ENCODE peak calls at places on chromosomes 4 and X, in five cellular contexts. D is transverse colon, I is right lobe of liver, L is adipocyte, Z is astrocyte. J is an unnamed sample.

GRCh38 chr4:54742636-54743399 is 85.1 kb downstream of the KIT start:
- DNase-seq in D (no peak), I (no peak), L (no peak), Z (no peak), J (no peak)

GRCh38 chr4:72817012-72817411 is 248.0 kb upstream of the ADAMTS3 start:
- DNase-seq in D (no peak), I (no peak), L (peak; percentile 44), Z (peak; percentile 50), J (no peak)

GRCh38 chr4:173121044-173121685 is 47.4 kb upstream of the GALNT7 start:
- DNase-seq in D (peak; percentile 48), I (no peak), L (peak; percentile 42), Z (peak; percentile 59), J (peak; percentile 69)

GRCh38 chrX:76538860-76539259 is 111.3 kb downstream of the MAGEE1 start:
- DNase-seq in D (no peak), I (no peak), L (no peak), Z (no peak), J (no peak)

GRCh38 chr4:87510747-87511146 is 18.4 kb downstream of the SPARCL1 start:
- DNase-seq in D (no peak), I (no peak), L (no peak), Z (no peak), J (no peak)

GRCh38 chr4:114417214-114417613 is 181.4 kb upstream of the UGT8 start:
- DNase-seq in D (no peak), I (no peak), L (no peak), Z (no peak), J (peak; percentile 12)

GRCh38 chrX:45385767-45386166 is 185.1 kb upstream of the DIPK2B start:
- DNase-seq in D (no peak), I (no peak), L (peak; percentile 31), Z (peak; percentile 26), J (no peak)

GRCh38 chr4:13367691-13368090 is 116.4 kb downstream of the RAB28 start:
- DNase-seq in D (no peak), I (no peak), L (no peak), Z (no peak), J (no peak)

GRCh38 chr4:72974694-72975487 is 94.6 kb downstream of the COX18 start:
- DNase-seq in D (no peak), I (no peak), L (peak; percentile 55), Z (peak; percentile 71), J (no peak)

GRCh38 chrX:100636321-100636991 is at the start of gene TSPAN6:
- DNase-seq in D (peak; percentile 84), I (peak; percentile 73), L (peak; percentile 93), Z (peak; percentile 72), J (peak; percentile 82)
- H3K4me3 ChIP-seq in D (peak within 1 kb of the TSS; percentile 18), I (peak within 1 kb of the TSS; percentile 62), L (peak within 1 kb of the TSS; percentile 81), Z (peak within 1 kb of the TSS; percentile 80), J (peak within 1 kb of the TSS; percentile 36)

GRCh38 chr4:28508649-28509048 is 1648.0 kb downstream of the STIM2 start:
- DNase-seq in D (no peak), I (no peak), L (no peak), Z (no peak), J (no peak)
- H3K9me3 ChIP-seq in D (peaks cover 3% of the 10 kb centered on the region), I (no peaks in the 10 kb centered on the region), L (no peaks in the 10 kb centered on the region), Z (no peaks in the 10 kb centered on the region), J (no peaks in the 10 kb centered on the region)

GRCh38 chr4:156763511-156763910 is 208.1 kb downstream of the PDGFC start:
- DNase-seq in D (no peak), I (no peak), L (peak; percentile 70), Z (peak; percentile 51), J (no peak)

GRCh38 chr4:156765277-156765676 is 206.3 kb downstream of the PDGFC start:
- DNase-seq in D (no peak), I (no peak), L (peak; percentile 39), Z (peak; percentile 52), J (no peak)

GRCh38 chr4:156764145-156764544 is 207.5 kb downstream of the PDGFC start:
- DNase-seq in D (no peak), I (no peak), L (peak; percentile 44), Z (peak; percentile 92), J (no peak)

GRCh38 chr4:156762851-156763250 is 208.7 kb downstream of the PDGFC start:
- DNase-seq in D (no peak), I (no peak), L (no peak), Z (no peak), J (no peak)

GRCh38 chr4:156764846-156765245 is 206.8 kb downstream of the PDGFC start:
- DNase-seq in D (no peak), I (no peak), L (peak; percentile 15), Z (peak; percentile 25), J (no peak)
- H3K36me3 ChIP-seq in D (no peaks in the 10 kb centered on the region), I (no peaks in the 10 kb centered on the region), L (peaks cover 7% of the 10 kb centered on the region), Z (peaks cover 30% of the 10 kb centered on the region), J (no peaks in the 10 kb centered on the region)

DNA sequence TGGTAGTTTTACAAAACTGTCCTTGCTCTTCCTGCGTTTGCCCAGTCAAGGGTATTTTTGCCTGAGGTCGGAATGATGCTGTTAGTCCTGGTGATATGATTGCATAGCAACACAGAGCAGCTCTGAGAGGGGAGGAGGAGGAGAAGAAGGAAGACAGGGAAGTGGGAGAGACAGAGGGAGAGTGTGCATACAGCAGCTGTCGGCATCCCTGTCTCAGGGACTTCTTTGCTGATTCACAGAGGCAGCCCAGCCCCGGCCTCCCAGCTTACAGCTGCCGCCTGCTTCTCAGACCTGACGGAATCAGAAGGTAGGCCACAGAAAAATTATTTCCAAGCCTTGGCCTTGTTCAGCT is 230 bp downstream of the DRP2 start:
- DNase-seq in D (no peak), I (no peak), L (peak; percentile 59), Z (peak; percentile 64), J (no peak)
- H3K4me3 ChIP-seq in D (no peak overlapping the region), I (no peak overlapping the region), L (no peak overlapping the region), Z (peak overlapping the region; percentile 57), J (no peak overlapping the region)

GRCh38 chr4:82380831-82381230 is 7.0 kb upstream of the HNRNPD start:
- DNase-seq in D (no peak), I (no peak), L (no peak), Z (no peak), J (no peak)
- H3K9me3 ChIP-seq in D (no peaks in the 10 kb centered on the region), I (no peaks in the 10 kb centered on the region), L (no peaks in the 10 kb centered on the region), Z (no peaks in the 10 kb centered on the region), J (no peaks in the 10 kb centered on the region)

DNA sequence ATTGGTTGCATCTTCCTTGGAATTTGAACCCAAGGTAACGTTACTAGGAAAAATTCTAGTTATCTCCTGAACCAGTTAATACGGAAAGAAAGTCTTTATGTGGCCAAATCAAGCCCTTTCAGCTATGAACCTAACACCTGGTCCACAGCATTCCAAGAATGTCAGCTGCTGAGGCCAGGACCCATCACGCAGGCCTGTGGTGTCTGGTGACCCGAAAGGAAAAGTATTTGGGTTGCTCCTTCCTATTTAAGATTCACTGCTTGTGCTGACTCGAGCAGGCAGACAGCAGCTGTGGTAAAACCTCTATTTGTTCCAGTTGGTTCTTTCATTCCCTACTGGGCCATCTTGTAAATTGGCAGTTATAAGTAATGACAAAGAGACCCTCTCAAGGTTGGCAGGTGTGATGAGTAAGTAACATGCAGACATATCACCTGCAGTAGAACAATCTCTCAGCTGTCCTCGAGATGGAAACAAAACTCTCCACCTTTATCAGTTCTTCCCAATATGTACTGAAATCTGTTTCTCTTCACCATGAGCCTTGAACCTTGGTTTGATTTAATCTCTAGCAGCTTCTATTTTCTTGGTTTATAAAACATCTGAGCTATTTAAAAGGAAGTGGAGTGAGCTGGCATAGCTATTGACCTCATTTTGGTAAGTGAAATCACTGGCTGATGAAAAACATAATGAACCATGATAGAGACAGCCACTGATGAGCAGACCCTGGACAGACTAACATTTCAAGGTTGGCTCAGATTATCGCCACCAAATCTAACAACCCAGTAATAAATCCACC is 182.1 kb upstream of the SMIM31 start:
- DNase-seq in D (no peak), I (no peak), L (no peak), Z (peak; percentile 80), J (no peak)
- H3K36me3 ChIP-seq in D (no peaks in the 10 kb centered on the region), I (no peaks in the 10 kb centered on the region), L (no peaks in the 10 kb centered on the region), Z (no peaks in the 10 kb centered on the region), J (no peaks in the 10 kb centered on the region)

DNA sequence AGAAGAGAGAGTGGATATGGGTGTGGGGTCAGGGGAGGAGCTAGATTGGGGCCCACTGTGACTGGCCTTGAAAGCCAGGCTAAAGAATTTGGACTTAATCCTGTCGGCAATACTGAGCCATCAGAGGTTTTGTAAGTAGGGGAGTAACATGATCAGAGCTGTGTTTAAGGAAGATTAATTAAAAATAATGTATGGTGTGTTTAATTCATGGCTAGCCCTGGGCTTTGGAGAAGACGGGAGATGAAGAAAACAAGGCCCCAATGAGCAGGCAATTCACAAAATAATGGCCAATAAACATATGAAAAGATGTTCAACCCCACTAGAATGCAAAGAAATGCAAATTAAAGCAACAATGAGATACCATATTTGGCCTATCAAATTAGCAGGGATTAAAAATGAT is 98.2 kb upstream of the PJA1 start:
- DNase-seq in D (no peak), I (no peak), L (no peak), Z (no peak), J (no peak)
- H3K4me3 ChIP-seq in D (no peak overlapping the region), I (no peak overlapping the region), L (no peak overlapping the region), Z (no peak overlapping the region), J (no peak overlapping the region)